ENCODE peak calls at places on chromosomes 4 and X, in seven cellular contexts. I is activated B cell treated with CpG ODN at 0.5 μM for 24 hours, O is A549, H is breast epithelium, U is endothelial cell, Q is dorsolateral prefrontal cortex, B is progenitor cell of endocrine pancreas. W is an unnamed sample.

GRCh38 chrX:12885508-12885907 is 18.6 kb downstream of the TLR7 start:
- DNase-seq in Q (no peak), I (no peak), U (no peak), H (no peak), O (no peak), B (no peak), W (peak)

GRCh38 chr4:99856166-99856565 is 38.1 kb downstream of the LAMTOR3 start:
- DNase-seq in U (no peak), B (no peak), H (no peak), I (no peak), O (no peak), Q (no peak), W (no peak)

GRCh38 chr4:55635760-55636621 is at the start of gene NMU:
- DNase-seq in U (peak), B (peak), H (no peak), Q (peak), O (no peak), I (peak), W (peak)

GRCh38 chr4:1611501-1611870 is 72.6 kb downstream of the FAM53A start:
- DNase-seq in B (no peak), U (no peak), H (no peak), I (no peak), O (no peak), Q (peak), W (peak)

GRCh38 chr4:69689530-69690111 is 36.6 kb upstream of the UGT2A1 start:
- DNase-seq in I (no peak), Q (no peak), U (no peak), H (no peak), B (no peak), O (no peak), W (no peak)

GRCh38 chr4:74934822-74935326 is 2.0 kb downstream of the PARM1 start:
- DNase-seq in Q (no peak), B (no peak), O (no peak), U (no peak), H (no peak), I (no peak), W (peak)

GRCh38 chrX:40100537-40101429 is 3.0 kb upstream of the BCOR start:
- DNase-seq in I (no peak), H (no peak), B (no peak), Q (no peak), O (no peak), U (no peak), W (no peak)

GRCh38 chrX:108322243-108322642 is 116.0 kb downstream of the COL4A6 start:
- DNase-seq in U (no peak), B (no peak), Q (no peak), O (no peak), I (no peak), H (no peak), W (no peak)

GRCh38 chr4:179843370-179843769 is 2399.8 kb upstream of the TENM3 start:
- DNase-seq in I (no peak), O (no peak), U (no peak), H (no peak), B (no peak), Q (no peak), W (no peak)

GRCh38 chrX:73851014-73852009 is 288.3 kb downstream of the CHIC1 start:
- DNase-seq in I (no peak), H (peak), B (no peak), U (no peak), O (no peak), Q (peak), W (no peak)

GRCh38 chrX:13120017-13120416 is 75.6 kb upstream of the FAM9C start:
- DNase-seq in B (no peak), H (no peak), I (no peak), Q (no peak), U (no peak), O (no peak), W (no peak)

GRCh38 chrX:49838374-49838773 is 9.3 kb downstream of the PAGE4 start:
- DNase-seq in Q (peak), O (peak), H (no peak), U (peak), I (no peak), B (no peak), W (peak)

GRCh38 chr4:41358626-41359025 is 101.9 kb downstream of the UCHL1 start:
- DNase-seq in I (no peak), Q (peak), B (no peak), U (no peak), H (no peak), O (no peak), W (no peak)

GRCh38 chr4:25722964-25723363 is 67.3 kb downstream of the SLC34A2 start:
- DNase-seq in O (no peak), U (no peak), H (no peak), Q (peak), B (no peak), I (no peak), W (no peak)

GRCh38 chrX:135327299-135327698 is 18.0 kb downstream of the ETDC start:
- DNase-seq in O (no peak), H (no peak), Q (no peak), I (no peak), U (no peak), B (no peak), W (no peak)

GRCh38 chrX:96650023-96650422 is 34.6 kb upstream of the DIAPH2 start:
- DNase-seq in Q (no peak), B (no peak), I (no peak), U (no peak), H (no peak), O (no peak), W (no peak)

GRCh38 chrX:103536071-103536470 is 16.8 kb upstream of the RAB40A start:
- DNase-seq in O (no peak), Q (no peak), U (no peak), I (no peak), B (no peak), H (no peak), W (no peak)

GRCh38 chr4:47839259-47839658 is 1.4 kb upstream of the CORIN start:
- DNase-seq in Q (no peak), O (no peak), H (no peak), I (no peak), B (no peak), U (no peak), W (peak)

GRCh38 chr4:87497141-87497540 is 32.0 kb downstream of the SPARCL1 start:
- DNase-seq in B (no peak), U (peak), O (no peak), H (no peak), I (no peak), Q (no peak), W (peak)

GRCh38 chr4:41142946-41143720 is 71.2 kb downstream of the APBB2 start:
- DNase-seq in O (no peak), Q (no peak), B (no peak), H (peak), U (no peak), I (no peak), W (no peak)

GRCh38 chr4:92198711-92199110 is 105.1 kb upstream of the GRID2 start:
- DNase-seq in B (no peak), O (no peak), I (no peak), Q (no peak), U (no peak), H (no peak), W (no peak)

GRCh38 chrX:40087574-40088298 is 10.0 kb downstream of the BCOR start:
- DNase-seq in Q (no peak), O (no peak), H (no peak), B (no peak), U (no peak), I (no peak), W (no peak)

GRCh38 chrX:1106478-1107210 is 105.8 kb downstream of the CRLF2 start:
- DNase-seq in Q (no peak), U (no peak), O (no peak), H (no peak), I (no peak), B (no peak), W (no peak)

GRCh38 chr4:54433686-54434085 is 204.6 kb downstream of the PDGFRA start:
- DNase-seq in I (no peak), Q (no peak), O (no peak), B (no peak), U (peak), H (no peak), W (no peak)

GRCh38 chr4:3436798-3437581 is 4.8 kb upstream of the HGFAC start:
- DNase-seq in I (no peak), O (peak), H (peak), U (no peak), Q (no peak), B (no peak), W (no peak)

GRCh38 chr4:188841523-188841922 is 702.3 kb downstream of the TRIML1 start:
- DNase-seq in Q (no peak), I (no peak), O (no peak), U (no peak), H (no peak), B (no peak), W (no peak)

GRCh38 chr4:141124224-141124623 is 9.0 kb downstream of the RNF150 start:
- DNase-seq in B (no peak), U (no peak), H (no peak), O (no peak), Q (no peak), I (no peak), W (no peak)

GRCh38 chrX:1657367-1658082 is 42.7 kb downstream of the ASMT start:
- DNase-seq in Q (no peak), B (no peak), U (no peak), I (peak), O (no peak), H (no peak), W (peak)

GRCh38 chr4:172813359-172813923 is 355.2 kb upstream of the GALNT7 start:
- DNase-seq in B (no peak), U (no peak), H (no peak), Q (no peak), O (no peak), I (no peak), W (no peak)

GRCh38 chr4:147793973-147794690 is 62.2 kb downstream of the ARHGAP10 start:
- DNase-seq in O (no peak), H (no peak), B (no peak), U (no peak), I (no peak), Q (no peak), W (no peak)

GRCh38 chr4:25856756-25857155 is 6.0 kb downstream of the SEL1L3 start:
- DNase-seq in B (no peak), Q (no peak), U (no peak), H (no peak), I (no peak), O (no peak), W (no peak)

GRCh38 chr4:56861365-56861764 is 39.9 kb upstream of the SPINK2 start:
- DNase-seq in I (no peak), B (no peak), O (no peak), U (no peak), H (no peak), Q (no peak), W (no peak)

GRCh38 chr4:155430895-155431467 is 54.2 kb upstream of the MAP9 start:
- DNase-seq in Q (no peak), U (no peak), H (no peak), I (no peak), B (no peak), O (no peak), W (no peak)

GRCh38 chr4:153465922-153466636 is at the start of gene TMEM131L:
- DNase-seq in U (peak), I (peak), O (peak), B (peak), Q (peak), H (peak), W (peak)

GRCh38 chr4:101439926-101440325 is 92.6 kb upstream of the PPP3CA start:
- DNase-seq in O (no peak), I (no peak), B (no peak), H (no peak), U (no peak), Q (no peak), W (no peak)

GRCh38 chrX:49271341-49271740 is 1.7 kb downstream of the PPP1R3F start:
- DNase-seq in U (no peak), O (no peak), Q (no peak), B (no peak), H (no peak), I (no peak), W (no peak)

GRCh38 chr4:177717407-177717806 is 275.2 kb upstream of the AGA start:
- DNase-seq in U (no peak), Q (no peak), H (no peak), B (no peak), O (no peak), I (no peak), W (no peak)

GRCh38 chr4:142534994-142535393 is 311.1 kb downstream of the INPP4B start:
- DNase-seq in H (no peak), B (no peak), Q (no peak), U (no peak), I (no peak), O (peak), W (no peak)

DNA sequence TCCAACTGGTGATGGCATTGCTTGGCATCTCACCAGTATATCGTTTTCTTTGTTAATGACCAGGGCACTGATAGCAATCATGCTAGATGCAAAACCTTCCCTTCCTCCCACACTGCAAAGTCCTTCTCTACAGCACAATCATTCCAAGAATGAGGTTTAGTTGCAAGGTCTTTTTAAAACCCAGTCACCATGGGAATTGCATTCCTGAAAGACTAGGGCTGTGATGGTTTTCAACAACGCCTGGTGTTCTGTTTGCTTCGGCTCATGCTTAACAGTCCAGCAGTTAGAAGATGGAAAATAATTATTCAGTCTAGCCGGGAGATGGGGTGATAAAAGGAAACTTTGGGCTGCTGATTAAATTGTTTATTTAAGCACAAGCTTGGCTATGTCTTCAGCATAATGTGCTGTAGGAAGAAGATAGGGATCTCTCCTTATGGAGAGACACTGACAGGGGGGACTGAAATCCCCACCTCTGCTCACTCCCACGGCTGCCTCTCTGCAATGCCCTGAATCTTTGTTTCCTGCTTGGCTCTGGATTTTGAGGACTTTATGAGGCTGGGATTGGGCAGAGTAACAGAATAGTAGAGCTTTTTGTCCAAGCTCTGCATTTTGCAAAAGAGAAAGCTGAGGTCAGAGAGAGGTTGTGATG is 211.4 kb downstream of the MID1IP1 start:
- DNase-seq in H (no peak), U (no peak), I (no peak), B (no peak), Q (no peak), O (no peak), W (no peak)
- TF ChIP-seq CTCF in H (no peak), U (no peak), I (no peak), B (no peak), Q (no peak), O (no peak), W (no peak)

GRCh38 chr4:175234162-175234561 is 316.0 kb downstream of the ADAM29 start:
- DNase-seq in B (no peak), I (no peak), Q (no peak), U (no peak), O (no peak), H (no peak), W (no peak)

DNA sequence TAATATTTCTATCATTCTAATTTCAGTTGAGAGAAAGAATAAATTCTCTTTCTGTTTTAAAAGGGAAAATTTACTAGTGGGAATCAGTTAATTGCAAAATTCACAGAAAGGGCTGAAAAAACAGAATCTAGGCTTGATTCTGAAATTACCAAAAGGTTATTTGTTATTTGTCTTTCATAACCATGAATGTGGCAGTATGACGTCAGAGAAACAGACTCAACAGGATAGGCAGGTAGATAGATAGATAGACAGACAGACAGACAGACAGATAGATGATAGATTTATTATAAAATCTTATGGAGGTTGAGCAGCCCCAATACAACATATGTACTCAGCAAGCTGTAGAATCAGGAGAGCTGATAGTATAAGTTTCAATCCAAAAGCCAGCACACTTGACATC is 311.0 kb downstream of the ADAM29 start:
- DNase-seq in U (no peak), Q (no peak), B (no peak), H (no peak), I (no peak), O (no peak), W (no peak)
- TF ChIP-seq CTCF in U (no peak), Q (no peak), B (no peak), H (no peak), I (no peak), O (no peak), W (no peak)

DNA sequence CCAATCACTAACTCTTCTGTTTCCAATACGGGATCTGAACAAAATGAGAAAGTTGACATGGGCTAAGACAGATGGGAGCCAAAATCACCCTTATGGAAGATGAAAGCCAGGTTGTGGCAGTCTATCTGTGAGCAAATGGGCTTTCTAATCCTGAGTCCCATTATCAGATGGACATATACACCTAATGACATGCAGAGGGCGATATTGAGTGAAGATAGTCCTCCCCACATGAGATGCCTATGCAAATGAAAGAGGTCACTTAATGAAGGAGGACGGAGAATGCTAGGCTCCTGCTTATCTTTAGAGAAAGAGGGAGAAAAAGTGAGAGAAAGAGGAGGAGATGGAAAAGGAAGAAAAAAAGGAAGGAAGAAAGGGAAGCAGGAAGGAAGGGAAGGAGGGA is 547.5 kb downstream of the NLGN4X start:
- DNase-seq in H (no peak), U (no peak), I (no peak), O (no peak), Q (no peak), B (no peak), W (no peak)
- TF ChIP-seq CTCF in H (no peak), U (no peak), I (no peak), O (no peak), Q (no peak), B (peak), W (no peak)

GRCh38 chr4:167117273-167117672 is 117.0 kb downstream of the SPOCK3 start:
- DNase-seq in I (no peak), B (no peak), U (no peak), O (no peak), Q (no peak), H (no peak), W (no peak)
- TF ChIP-seq CTCF in I (no peak), B (no peak), U (no peak), O (no peak), Q (no peak), H (no peak), W (no peak)

GRCh38 chr4:186132577-186133277 is 28.2 kb downstream of the FAM149A start:
- DNase-seq in O (peak), Q (no peak), I (no peak), B (no peak), U (peak), H (no peak), W (no peak)
- TF ChIP-seq CTCF in O (peak), Q (no peak), I (no peak), B (peak), U (no peak), H (no peak), W (no peak)

DNA sequence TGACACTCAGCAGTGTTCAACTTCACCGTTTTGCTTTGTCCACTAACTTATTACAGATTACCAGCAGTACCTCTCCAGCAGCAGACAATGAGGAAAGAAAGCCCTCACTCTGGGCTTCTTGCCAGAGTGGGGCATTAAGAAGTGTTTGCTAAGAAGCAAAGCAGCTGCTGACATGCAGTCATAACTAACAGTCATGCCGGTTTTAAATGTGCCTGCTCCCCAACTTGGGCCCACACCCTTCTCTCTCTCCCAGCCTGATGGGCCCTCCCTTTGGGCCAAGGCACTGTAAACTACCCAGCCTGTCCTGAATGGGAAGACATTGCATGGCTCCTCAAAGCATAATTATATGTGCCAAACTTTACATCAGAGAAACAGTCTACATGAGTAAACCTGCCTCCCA is 54.6 kb upstream of the HHIP start:
- DNase-seq in I (no peak), U (no peak), Q (no peak), B (no peak), H (no peak), O (no peak), W (no peak)
- TF ChIP-seq CTCF in I (no peak), U (no peak), Q (no peak), B (no peak), H (no peak), O (no peak), W (no peak)

GRCh38 chr4:5976431-5976830 is 41.8 kb downstream of the C4orf50 start:
- DNase-seq in H (no peak), O (no peak), Q (no peak), I (no peak), B (no peak), U (no peak), W (no peak)

GRCh38 chr4:5976921-5977320 is 41.3 kb downstream of the C4orf50 start:
- DNase-seq in B (no peak), I (peak), U (no peak), Q (no peak), H (no peak), O (no peak), W (no peak)

GRCh38 chr4:5982156-5982973 is 35.9 kb downstream of the C4orf50 start:
- DNase-seq in H (no peak), B (no peak), U (no peak), I (no peak), O (no peak), Q (no peak), W (no peak)

GRCh38 chr4:5980436-5981155 is 37.6 kb downstream of the C4orf50 start:
- DNase-seq in B (no peak), H (no peak), I (no peak), Q (no peak), O (no peak), U (no peak), W (no peak)

DNA sequence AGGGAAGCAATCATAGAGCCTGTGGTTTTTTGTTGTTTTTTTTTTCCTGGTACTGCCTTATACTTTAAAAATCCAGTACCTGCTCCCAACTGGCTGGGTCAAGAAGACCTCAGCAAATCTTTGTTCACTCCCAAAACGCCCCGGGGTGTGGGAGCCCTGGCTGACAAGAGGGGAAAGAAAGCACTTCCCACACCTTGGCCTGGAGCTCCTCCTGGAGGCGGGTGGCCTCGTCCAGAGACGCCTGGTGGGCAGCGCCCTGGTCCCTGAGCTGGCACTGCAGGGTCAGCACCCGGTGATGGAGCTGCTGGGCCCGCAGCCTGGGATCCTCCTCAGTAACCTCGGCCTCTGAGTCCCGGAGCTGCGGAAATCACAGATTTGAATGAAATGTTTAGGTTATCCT is 38.2 kb downstream of the C4orf50 start:
- DNase-seq in H (no peak), I (no peak), U (peak), O (peak), Q (peak), B (no peak), W (peak)
- TF ChIP-seq CTCF in H (no peak), I (no peak), U (no peak), O (peak), Q (no peak), B (peak), W (peak)

GRCh38 chr4:127781303-127782024 is 658 bp upstream of the HSPA4L start:
- DNase-seq in O (peak), B (peak), U (no peak), Q (peak), I (no peak), H (peak), W (peak)
- TF ChIP-seq CTCF in O (no peak), B (no peak), U (no peak), Q (no peak), I (no peak), H (no peak), W (no peak)

W was measured in glutamatergic neuron.